ENCODE peak calls at places on chromosome 17, in five cellular contexts. E is CD8-positive, alpha-beta T cell; F is AG10803; M is left ventricle myocardium inferior; I is ovary. T is an unnamed sample.

GRCh38 chr17:16106161-16106891 is 106.7 kb downstream of the TTC19 start:
- DNase-seq in I (no peak), F (peak), M (no peak), E (no peak), T (no peak)

GRCh38 chr17:60090412-60090811 is 11.7 kb upstream of the HEATR6 start:
- DNase-seq in E (no peak), F (no peak), I (no peak), M (no peak), T (no peak)

GRCh38 chr17:16287563-16288027 is 65.7 kb downstream of the CENPV start:
- DNase-seq in F (peak), I (no peak), M (no peak), E (no peak), T (no peak)

GRCh38 chr17:45040459-45040858 is 11.0 kb downstream of the DCAKD start:
- DNase-seq in E (no peak), I (no peak), M (no peak), F (no peak), T (no peak)

GRCh38 chr17:18946536-18946935 is 5.4 kb upstream of the SLC5A10 start:
- DNase-seq in E (no peak), F (no peak), M (no peak), I (no peak), T (no peak)

GRCh38 chr17:17179371-17179827 is 26.7 kb downstream of the PLD6 start:
- DNase-seq in I (no peak), F (no peak), E (no peak), M (no peak), T (no peak)

GRCh38 chr17:1598399-1599095 is 30.1 kb downstream of the SLC43A2 start:
- DNase-seq in I (no peak), M (no peak), F (no peak), E (no peak), T (no peak)

GRCh38 chr17:41532947-41533570 is 5.0 kb upstream of the KRT19 start:
- DNase-seq in I (no peak), F (no peak), M (no peak), E (no peak), T (no peak)

GRCh38 chr17:47792979-47793378 is 28.6 kb downstream of the OSBPL7 start:
- DNase-seq in F (no peak), E (no peak), I (no peak), M (no peak), T (no peak)

GRCh38 chr17:36900130-36900590 is 37.1 kb upstream of the LHX1 start:
- DNase-seq in I (no peak), E (no peak), F (no peak), M (no peak), T (no peak)

GRCh38 chr17:18259621-18260331 is 686 bp upstream of the MIEF2 start:
- DNase-seq in I (no peak), E (no peak), F (peak), M (no peak), T (no peak)

GRCh38 chr17:70093163-70093562 is 18.1 kb downstream of the KCNJ16 start:
- DNase-seq in E (no peak), F (no peak), I (no peak), M (no peak), T (no peak)

GRCh38 chr17:16121915-16122314 is 93.4 kb downstream of the NCOR1 start:
- DNase-seq in E (no peak), F (no peak), M (no peak), I (no peak), T (no peak)

GRCh38 chr17:9132944-9133610 is 111.8 kb downstream of the NTN1 start:
- DNase-seq in E (no peak), I (no peak), M (no peak), F (no peak), T (no peak)

GRCh38 chr17:3691539-3692166 is 4.3 kb downstream of the P2RX5 start:
- DNase-seq in F (no peak), M (no peak), E (no peak), I (no peak), T (no peak)

GRCh38 chr17:1462164-1463112 is 6.4 kb upstream of the CRK start:
- DNase-seq in F (no peak), I (peak), M (no peak), E (no peak), T (no peak)

GRCh38 chr17:17837380-17837821 is 615 bp upstream of the SREBF1 start:
- DNase-seq in M (no peak), I (peak), F (peak), E (no peak), T (no peak)

GRCh38 chr17:50683434-50684287 is 24.1 kb downstream of the ANKRD40 start:
- DNase-seq in E (no peak), I (no peak), F (no peak), M (no peak), T (no peak)

GRCh38 chr17:3843935-3844516 is 2.0 kb downstream of the NCBP3 start:
- DNase-seq in E (no peak), I (no peak), F (peak), M (no peak), T (no peak)

GRCh38 chr17:19621697-19622096 is 26.9 kb upstream of the ALDH3A2 start:
- DNase-seq in F (no peak), I (no peak), E (no peak), M (no peak), T (no peak)

GRCh38 chr17:28712037-28712704 is 483 bp upstream of the PROCA1 start:
- DNase-seq in M (peak), I (peak), F (no peak), E (no peak), T (peak)

GRCh38 chr17:51427259-51428255 is 167.2 kb downstream of the UTP18 start:
- DNase-seq in I (no peak), M (no peak), E (peak), F (no peak), T (no peak)

GRCh38 chr17:49990921-49991320 is 4.1 kb downstream of the DLX3 start:
- DNase-seq in M (no peak), E (no peak), F (no peak), I (peak), T (no peak)

GRCh38 chr17:40194821-40195220 is 17.6 kb downstream of the RAPGEFL1 start:
- DNase-seq in E (no peak), M (no peak), I (no peak), F (no peak), T (no peak)

GRCh38 chr17:37490638-37491614 is 1.2 kb downstream of the DUSP14 start:
- DNase-seq in E (no peak), M (peak), I (peak), F (peak), T (no peak)

GRCh38 chr17:74018116-74018515 is 185.4 kb upstream of the RPL38 start:
- DNase-seq in M (no peak), I (no peak), F (no peak), E (no peak), T (no peak)

GRCh38 chr17:67434061-67434525 is 57.0 kb downstream of the PITPNC1 start:
- DNase-seq in M (peak), I (no peak), E (peak), F (no peak), T (peak)

GRCh38 chr17:66849851-66850580 is 15.1 kb downstream of the CACNG5 start:
- DNase-seq in E (no peak), I (no peak), M (no peak), F (no peak), T (no peak)

GRCh38 chr17:63178530-63178929 is 212.5 kb downstream of the TANC2 start:
- DNase-seq in M (no peak), I (no peak), F (peak), E (no peak), T (no peak)

GRCh38 chr17:8985054-8985701 is 19.7 kb upstream of the PIK3R5 start:
- DNase-seq in I (no peak), M (no peak), E (no peak), F (no peak), T (no peak)

GRCh38 chr17:33234930-33235685 is 58.0 kb downstream of the ASIC2 start:
- DNase-seq in E (no peak), I (peak), M (peak), F (peak), T (no peak)

GRCh38 chr17:8894673-8895578 is 27.5 kb upstream of the PIK3R6 start:
- DNase-seq in M (peak), I (no peak), F (peak), E (no peak), T (no peak)

GRCh38 chr17:3762922-3763776 is 37.8 kb downstream of the ITGAE start:
- DNase-seq in E (no peak), F (no peak), M (no peak), I (no peak), T (peak)

GRCh38 chr17:60952747-60953146 is 275.1 kb downstream of the BCAS3 start:
- DNase-seq in M (no peak), I (no peak), E (no peak), F (no peak), T (no peak)

GRCh38 chr17:28405632-28406477 is at the start of gene SLC46A1:
- DNase-seq in F (peak), I (peak), M (peak), E (no peak), T (no peak)

GRCh38 chr17:7767425-7768021 is 50.0 kb downstream of the DNAH2 start:
- DNase-seq in I (no peak), E (no peak), F (no peak), M (no peak), T (no peak)

GRCh38 chr17:9958586-9959281 is 53.7 kb upstream of the RCVRN start:
- DNase-seq in M (no peak), E (no peak), F (no peak), I (no peak), T (no peak)

DNA sequence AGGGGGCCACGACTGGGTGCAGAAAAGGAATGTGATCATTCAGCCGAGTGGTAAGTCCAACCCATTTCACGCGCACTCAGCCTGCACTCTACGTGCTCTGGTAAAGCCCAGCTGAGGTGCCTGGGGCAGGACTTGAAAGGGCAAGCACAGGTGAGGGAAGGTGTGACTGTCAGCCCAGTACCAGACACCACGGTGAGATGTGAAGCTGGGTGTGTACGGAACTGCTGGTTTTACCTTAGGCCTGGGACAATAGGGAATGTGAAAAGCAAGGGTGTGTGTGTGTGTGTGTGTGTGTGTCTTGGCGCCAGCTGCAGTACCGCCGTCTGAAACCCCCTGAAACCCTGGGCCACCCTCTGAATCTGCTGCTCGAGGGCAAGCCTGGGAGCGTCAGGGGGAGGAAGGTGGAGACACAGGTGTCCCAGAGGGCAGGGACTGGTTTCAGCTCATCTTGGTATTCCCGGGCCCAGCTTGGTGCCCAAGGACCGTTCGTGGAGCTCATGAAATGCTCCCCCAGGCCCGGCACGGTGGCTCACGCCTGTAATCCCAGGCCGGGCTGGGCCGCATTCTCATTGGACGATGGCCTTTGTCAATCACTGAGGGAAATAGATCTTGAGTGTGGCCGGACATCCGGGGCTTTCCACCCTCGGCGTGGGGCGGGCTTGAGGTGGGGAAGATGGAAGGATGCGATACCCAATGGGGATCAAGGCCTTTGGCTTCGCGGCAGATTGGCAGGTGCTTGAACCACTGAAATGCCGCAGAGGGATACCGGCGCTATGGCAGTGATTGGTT is 27.8 kb upstream of the ST6GALNAC1 start:
- DNase-seq in I (peak), E (peak), F (peak), M (peak), T (peak)
- TF ChIP-seq CTCF in I (no peak), E (no peak), F (no peak), M (no peak), T (no peak)

DNA sequence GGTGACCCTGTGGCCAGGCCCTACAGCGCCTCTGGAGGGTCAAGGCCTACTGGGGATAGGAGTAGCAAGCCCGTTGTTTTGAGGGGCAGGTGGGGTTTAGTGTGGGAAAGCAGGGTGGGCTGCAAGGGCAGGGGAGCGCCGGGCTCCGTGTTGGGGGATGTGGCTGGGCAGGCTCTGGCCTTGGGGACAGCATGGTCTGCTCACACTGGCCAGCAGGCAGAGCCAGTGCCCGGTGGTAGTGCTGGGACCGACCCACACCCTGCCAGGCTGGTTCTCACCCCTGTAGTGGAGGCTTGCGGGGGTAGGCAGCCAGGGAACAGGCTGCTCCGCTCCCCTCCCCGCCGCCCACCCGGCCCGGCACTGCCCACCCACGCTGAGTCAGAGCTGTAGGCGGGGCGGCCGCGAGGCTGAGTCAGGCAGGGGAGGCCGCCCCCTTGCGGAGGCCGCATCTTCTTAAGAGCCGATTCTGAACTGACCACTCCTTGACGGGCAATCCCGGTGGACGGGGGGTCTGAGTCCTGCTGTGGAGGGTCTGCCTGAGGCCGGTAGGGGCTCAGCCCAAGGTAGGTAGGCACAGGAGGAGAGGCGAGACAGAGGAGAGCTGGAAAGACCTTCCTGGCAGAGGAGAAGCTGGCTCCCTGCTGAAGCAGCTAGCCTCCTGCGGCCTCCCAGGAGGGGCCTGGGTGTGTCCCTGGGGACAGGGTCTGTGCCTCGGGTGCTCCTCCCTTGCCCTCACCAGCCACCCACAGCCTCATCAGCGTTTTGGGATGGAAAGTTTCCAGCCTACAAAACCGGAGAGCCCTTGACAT is 62.4 kb downstream of the BAIAP2 start:
- DNase-seq in E (no peak), F (peak), M (peak), I (peak), T (peak)
- TF ChIP-seq CTCF in E (peak), F (peak), M (peak), I (peak), T (no peak)

DNA sequence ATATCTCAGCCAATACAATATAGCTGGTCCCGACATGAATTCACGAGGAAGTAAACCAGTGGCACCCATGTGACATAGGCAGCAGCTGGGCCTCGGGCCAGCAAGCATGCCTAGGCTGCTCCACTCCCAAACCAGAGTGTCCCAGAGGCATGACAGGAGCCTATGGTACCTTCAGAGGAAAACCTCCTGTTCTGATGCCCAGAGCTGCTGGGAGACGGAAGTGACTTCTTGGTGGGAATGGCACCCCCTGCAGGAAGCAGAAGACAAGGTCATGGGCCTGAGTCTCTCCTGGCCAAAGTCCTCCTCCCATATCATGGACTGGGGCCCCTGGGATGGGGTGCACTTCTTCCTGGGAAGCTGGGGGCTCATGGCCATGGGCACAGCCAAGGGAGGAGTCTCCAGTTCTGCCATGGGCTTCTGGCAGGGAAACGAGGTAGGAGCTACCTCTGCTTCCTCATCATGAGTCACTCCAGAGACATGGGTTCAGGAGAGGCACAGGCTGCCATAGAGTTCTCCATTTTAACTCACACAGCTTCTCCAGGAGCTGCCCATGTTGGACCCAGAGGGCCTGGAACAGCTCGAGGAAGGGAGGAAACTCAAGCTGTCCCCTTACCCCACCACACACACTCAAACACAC is 13.4 kb downstream of the FBF1 start:
- DNase-seq in M (no peak), I (no peak), F (peak), E (no peak), T (no peak)
- TF ChIP-seq CTCF in M (peak), I (no peak), F (peak), E (no peak), T (no peak)

GRCh38 chr17:79104898-79105600 is 30.4 kb downstream of the ENGASE start:
- DNase-seq in I (no peak), E (no peak), F (no peak), M (no peak), T (no peak)
- TF ChIP-seq CTCF in I (no peak), E (no peak), F (no peak), M (no peak), T (no peak)

DNA sequence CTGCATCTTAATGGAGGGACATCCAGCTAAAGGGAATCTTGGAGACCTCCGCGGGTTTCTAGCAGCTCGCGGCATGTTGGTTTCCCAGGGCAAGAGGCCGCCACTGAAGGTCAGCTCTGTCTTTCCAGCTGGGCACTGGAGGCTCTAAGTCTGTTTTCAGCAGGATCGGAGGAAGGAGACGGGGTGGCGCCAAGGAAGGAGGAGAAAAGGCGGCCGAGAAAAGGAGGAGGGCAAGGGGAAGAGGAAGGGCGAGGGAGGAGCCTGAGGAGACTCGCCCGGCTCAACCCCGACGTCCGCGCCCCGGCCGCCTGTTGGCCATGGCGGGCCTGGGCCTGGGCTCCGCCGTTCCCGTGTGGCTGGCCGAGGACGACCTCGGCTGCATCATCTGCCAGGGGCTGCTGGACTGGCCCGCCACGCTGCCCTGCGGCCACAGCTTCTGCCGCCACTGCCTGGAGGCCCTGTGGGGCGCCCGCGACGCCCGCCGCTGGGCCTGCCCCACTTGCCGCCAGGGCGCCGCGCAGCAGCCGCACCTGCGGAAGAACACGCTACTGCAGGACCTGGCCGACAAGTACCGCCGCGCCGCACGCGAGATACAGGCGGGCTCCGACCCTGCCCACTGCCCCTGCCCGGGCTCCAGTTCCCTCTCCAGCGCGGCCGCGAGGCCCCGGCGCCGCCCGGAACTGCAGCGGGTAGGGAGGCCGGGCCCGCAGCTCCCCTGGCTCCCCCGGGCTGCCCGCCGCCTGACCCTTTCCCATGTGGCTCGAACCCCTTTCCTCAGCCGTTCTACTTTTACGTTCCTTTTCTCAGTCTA is at the start of gene RNF135:
- DNase-seq in M (peak), F (peak), I (peak), E (peak), T (peak)
- TF ChIP-seq CTCF in M (peak), F (peak), I (peak), E (no peak), T (no peak)

DNA sequence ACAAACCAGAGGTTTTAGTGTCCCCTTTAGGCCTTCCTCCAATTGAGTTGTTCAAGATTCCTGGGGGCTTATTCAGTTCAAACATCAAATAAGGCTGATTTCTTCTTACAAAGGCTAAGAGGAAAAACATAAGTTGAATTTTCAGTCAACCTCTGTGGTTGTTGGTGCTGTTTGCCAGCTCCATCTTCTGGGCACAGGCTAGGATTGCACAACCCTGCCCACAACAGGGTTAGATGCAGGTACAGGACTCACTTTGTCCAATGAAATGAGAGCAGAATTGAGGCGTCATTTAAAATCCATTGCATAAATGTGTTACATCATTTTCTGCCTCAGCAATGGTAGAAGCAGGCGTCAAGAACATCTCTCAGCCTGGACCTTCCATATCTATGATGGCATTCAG is 173.3 kb downstream of the PMP22 start:
- DNase-seq in E (no peak), I (no peak), F (no peak), M (no peak), T (no peak)
- TF ChIP-seq CTCF in E (no peak), I (no peak), F (no peak), M (no peak), T (no peak)

DNA sequence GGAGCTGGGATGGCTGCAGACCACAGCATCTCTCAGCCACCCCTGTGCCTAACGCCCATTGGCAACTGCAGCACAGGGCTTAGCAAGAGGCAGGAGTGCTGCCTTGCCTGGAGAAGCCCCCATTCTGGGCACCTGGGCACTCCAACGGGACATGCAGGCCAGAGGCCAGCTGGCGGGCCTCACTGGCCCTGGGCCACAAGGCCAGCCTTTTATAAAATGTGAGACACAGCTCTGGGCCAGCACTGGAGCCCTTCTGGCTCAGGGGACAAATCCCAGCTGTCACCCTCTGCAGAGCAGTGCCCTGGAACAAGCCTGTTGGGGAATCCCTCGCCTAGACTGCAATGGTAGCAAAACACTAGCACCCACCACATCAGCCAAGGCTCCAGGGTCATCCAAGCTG is 171.8 kb downstream of the WSCD1 start:
- DNase-seq in F (no peak), M (no peak), E (no peak), I (no peak), T (no peak)
- TF ChIP-seq CTCF in F (no peak), M (no peak), E (no peak), I (no peak), T (no peak)

T was measured in natural killer cell.